ENCODE peak calls at places on chromosomes 7 and 10, in nine cellular contexts. H is tibial nerve, Q is adipocyte, T is GM23338, Z is neuronal stem cell, D is psoas muscle, V is cardiac muscle cell, W is left lung, O is PC-3. J is an unnamed sample.
A peak's percentile ranks its signal among the peaks of the same experiment; 100 is the strongest.

GRCh38 chr10:119817991-119818888 is 54.4 kb downstream of the MCMBP start:
- DNase-seq in Q (no peak), H (peak; percentile 33), W (peak; percentile 84), O (no peak), V (peak; percentile 80), T (peak; percentile 94), D (peak; percentile 67), Z (peak; percentile 92), J (peak; percentile 18)

GRCh38 chr10:42987121-42987541 is 89.7 kb upstream of the RET start:
- DNase-seq in Z (no peak), W (peak; percentile 45), Q (no peak), H (no peak), D (no peak), V (no peak), T (no peak), O (no peak), J (no peak)

GRCh38 chr7:157807510-157807909 is 470.7 kb downstream of the DNAJB6 start:
- DNase-seq in D (no peak), H (no peak), W (peak; percentile 37), Z (no peak), Q (no peak), T (no peak), O (peak; percentile 87), V (no peak), J (no peak)

GRCh38 chr10:11654659-11655058 is 43.2 kb upstream of the USP6NL start:
- DNase-seq in D (no peak), Q (no peak), T (no peak), H (no peak), O (no peak), W (no peak), V (no peak), Z (no peak), J (no peak)

GRCh38 chr7:123120286-123120685 is 79.5 kb downstream of the SLC13A1 start:
- DNase-seq in D (no peak), Q (no peak), T (no peak), V (peak; percentile 36), Z (no peak), W (no peak), H (no peak), O (no peak), J (no peak)

GRCh38 chr10:122001698-122002097 is 12.7 kb downstream of the TACC2 start:
- DNase-seq in Z (no peak), W (no peak), H (no peak), Q (no peak), V (no peak), D (no peak), O (no peak), T (no peak), J (no peak)

GRCh38 chr10:107546239-107546638 is 381.7 kb upstream of the SORCS1 start:
- DNase-seq in Q (no peak), H (no peak), V (peak; percentile 30), D (no peak), T (no peak), Z (no peak), O (peak; percentile 89), W (no peak), J (no peak)

GRCh38 chr7:50149364-50149763 is 56.3 kb upstream of the ZPBP start:
- DNase-seq in O (no peak), H (no peak), T (no peak), Z (no peak), V (no peak), Q (no peak), W (no peak), D (no peak), J (no peak)

GRCh38 chr7:32658034-32658944 is 163.0 kb downstream of the AVL9 start:
- DNase-seq in O (peak; percentile 90), D (no peak), V (peak; percentile 27), W (no peak), T (no peak), H (no peak), Z (no peak), Q (no peak), J (no peak)

GRCh38 chr10:36026656-36027390 is 384.7 kb upstream of the FZD8 start:
- DNase-seq in W (no peak), Z (no peak), D (no peak), O (no peak), Q (no peak), H (no peak), V (no peak), T (no peak), J (no peak)

GRCh38 chr10:60149003-60149402 is 240.7 kb downstream of the ANK3 start:
- DNase-seq in Z (no peak), O (peak; percentile 46), Q (no peak), W (no peak), V (no peak), H (no peak), T (no peak), D (no peak), J (no peak)

GRCh38 chr10:48343871-48344598 is 37.6 kb downstream of the MAPK8 start:
- DNase-seq in Z (no peak), T (no peak), V (no peak), W (no peak), O (no peak), Q (peak; percentile 41), H (no peak), D (no peak), J (no peak)

GRCh38 chr7:155973451-155973997 is 161.3 kb upstream of the SHH start:
- DNase-seq in T (no peak), V (no peak), W (peak; percentile 73), Z (no peak), D (no peak), Q (no peak), O (no peak), H (no peak), J (no peak)

GRCh38 chr10:49298990-49299815 is at the start of gene C10orf71:
- DNase-seq in T (peak; percentile 27), D (peak; percentile 43), H (no peak), W (no peak), V (peak; percentile 5), O (no peak), Q (no peak), Z (no peak), J (no peak)

DNA sequence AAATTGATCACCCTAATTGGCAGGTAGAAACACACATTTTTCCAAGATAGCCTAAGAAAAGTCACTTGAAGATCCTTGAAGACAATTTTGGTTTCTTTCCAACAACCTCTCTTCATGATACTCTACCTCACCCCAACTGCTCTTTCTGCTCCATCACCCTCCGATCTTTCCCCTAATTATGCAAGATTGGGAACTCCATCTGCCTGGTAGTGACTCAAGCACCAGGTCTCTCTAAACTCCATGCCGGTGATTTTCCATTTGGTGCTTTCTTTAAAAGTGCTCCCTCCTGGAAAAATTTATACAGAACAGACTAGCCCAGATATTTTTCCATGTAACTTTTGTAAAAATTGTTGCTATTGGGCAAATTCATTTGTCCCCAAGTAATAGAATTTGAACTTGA is 1.1 kb upstream of the AKR1B1 start:
- DNase-seq in V (no peak), T (no peak), O (peak; percentile 14), D (no peak), W (no peak), Z (no peak), Q (no peak), H (no peak), J (no peak)
- H3K4me3 ChIP-seq in V (no peak overlapping the region), T (no peak overlapping the region), O (no peak overlapping the region), D (no peak overlapping the region), W (no peak overlapping the region), Z (no peak overlapping the region), Q (peak overlapping the region; percentile 91), H (no peak overlapping the region), J (no peak overlapping the region)

GRCh38 chr7:151886783-151887182 is 9.9 kb upstream of the PRKAG2 start:
- DNase-seq in Z (no peak), T (peak; percentile 37), O (no peak), W (no peak), Q (no peak), V (no peak), D (no peak), H (no peak), J (no peak)
- H3K27me3 ChIP-seq in Z (peaks cover 77% of the 10 kb centered on the region), T (no peaks in the 10 kb centered on the region), O (peaks cover 51% of the 10 kb centered on the region), W (no peaks in the 10 kb centered on the region), Q (peaks cover 80% of the 10 kb centered on the region), V (peaks cover 52% of the 10 kb centered on the region), D (peaks cover 5% of the 10 kb centered on the region), H (no peaks in the 10 kb centered on the region), J (no peaks in the 10 kb centered on the region)

GRCh38 chr7:6203381-6203780 is 69.0 kb downstream of the CYTH3 start:
- DNase-seq in W (no peak), D (no peak), V (no peak), O (no peak), Q (no peak), T (no peak), H (no peak), Z (no peak), J (no peak)

GRCh38 chr7:6209340-6209739 is 63.1 kb downstream of the CYTH3 start:
- DNase-seq in D (no peak), O (no peak), V (peak; percentile 13), T (no peak), Z (no peak), Q (no peak), W (no peak), H (no peak), J (no peak)

GRCh38 chr7:6202117-6202516 is 70.3 kb downstream of the CYTH3 start:
- DNase-seq in V (no peak), Q (no peak), T (no peak), Z (no peak), W (no peak), O (no peak), D (peak; percentile 35), H (no peak), J (no peak)

GRCh38 chr7:6208573-6209328 is 63.7 kb downstream of the CYTH3 start:
- DNase-seq in Z (no peak), O (no peak), H (no peak), T (no peak), Q (no peak), D (no peak), V (no peak), W (no peak), J (no peak)

GRCh38 chr7:6205921-6206660 is 66.3 kb downstream of the CYTH3 start:
- DNase-seq in O (no peak), Z (no peak), H (no peak), V (peak; percentile 27), Q (peak; percentile 65), T (no peak), D (no peak), W (no peak), J (no peak)
- H3K4me3 ChIP-seq in O (no peak overlapping the region), Z (no peak overlapping the region), H (no peak overlapping the region), V (no peak overlapping the region), Q (no peak overlapping the region), T (no peak overlapping the region), D (no peak overlapping the region), W (no peak overlapping the region), J (no peak overlapping the region)

GRCh38 chr7:1236132-1236655 is 3.5 kb downstream of the UNCX start:
- DNase-seq in O (no peak), Z (no peak), D (no peak), V (no peak), Q (no peak), W (peak; percentile 38), H (no peak), T (peak; percentile 60), J (no peak)

GRCh38 chr7:1235501-1236131 is 2.9 kb downstream of the UNCX start:
- DNase-seq in W (peak; percentile 71), T (peak; percentile 63), D (no peak), Q (no peak), H (no peak), Z (no peak), O (no peak), V (no peak), J (no peak)

GRCh38 chr7:1237704-1238255 is 5.1 kb downstream of the UNCX start:
- DNase-seq in H (no peak), Z (no peak), O (no peak), V (no peak), D (no peak), Q (no peak), W (peak; percentile 38), T (no peak), J (no peak)

GRCh38 chr7:1238363-1239331 is 6.0 kb downstream of the UNCX start:
- DNase-seq in T (peak; percentile 64), H (no peak), Q (no peak), W (peak; percentile 50), D (no peak), Z (no peak), V (no peak), O (no peak), J (no peak)

GRCh38 chr7:1236831-1237701 is 4.4 kb downstream of the UNCX start:
- DNase-seq in Z (no peak), V (no peak), O (no peak), W (peak; percentile 54), T (peak; percentile 46), H (no peak), Q (no peak), D (no peak), J (no peak)
- H3K27me3 ChIP-seq in Z (peaks cover 91% of the 10 kb centered on the region), V (peaks cover 100% of the 10 kb centered on the region), O (peaks cover 80% of the 10 kb centered on the region), W (peaks cover 89% of the 10 kb centered on the region), T (peaks cover 95% of the 10 kb centered on the region), H (peaks cover 5% of the 10 kb centered on the region), Q (peaks cover 56% of the 10 kb centered on the region), D (peaks cover 55% of the 10 kb centered on the region), J (no peaks in the 10 kb centered on the region)

J was measured in GM06990.